ENCODE peak calls at places on chromosomes 3 and 15, in seven cellular contexts. H is Peyer's patch; C is kidney; N is IMR-90; L is hepatocyte; E is CD8-positive, alpha-beta memory T cell; G is breast epithelium. U is an unnamed sample. For H3K9me3, the result is how much of the 10 kb centered on the place peaks cover.

GRCh38 chr15:74390552-74391288 is 23.3 kb upstream of the CYP11A1 start:
- DNase-seq in H (no peak), C (no peak), N (no peak), L (no peak), E (no peak), G (no peak), U (no peak)

GRCh38 chr3:124352143-124352528 is 360.2 kb upstream of the ROPN1 start:
- DNase-seq in H (no peak), C (no peak), N (no peak), L (no peak), E (no peak), G (no peak), U (no peak)

GRCh38 chr3:42495393-42495792 is 7.0 kb upstream of the VIPR1 start:
- DNase-seq in H (peak), C (no peak), N (no peak), L (no peak), E (no peak), G (no peak), U (no peak)

GRCh38 chr3:128433630-128434185 is 33.0 kb downstream of the DNAJB8 start:
- DNase-seq in H (no peak), C (no peak), N (no peak), L (no peak), E (no peak), G (no peak), U (no peak)

GRCh38 chr3:32448686-32449474 is 53.8 kb downstream of the CMTM6 start:
- DNase-seq in H (peak), C (no peak), N (no peak), L (no peak), E (no peak), G (no peak), U (no peak)

GRCh38 chr15:44713006-44713966 is 2.0 kb downstream of the B2M start:
- DNase-seq in H (no peak), C (no peak), N (peak), L (no peak), E (no peak), G (no peak), U (no peak)

GRCh38 chr3:29335438-29335837 is 54.6 kb downstream of the RBMS3 start:
- DNase-seq in H (peak), C (peak), N (peak), L (peak), E (no peak), G (peak), U (peak)

GRCh38 chr3:116018651-116019050 is 395.3 kb downstream of the GAP43 start:
- DNase-seq in H (no peak), C (no peak), N (peak), L (no peak), E (no peak), G (no peak), U (no peak)

GRCh38 chr15:84023636-84024035 is 211.9 kb upstream of the GOLGA6L4 start:
- DNase-seq in H (no peak), C (no peak), N (peak), L (peak), E (no peak), G (no peak), U (no peak)

GRCh38 chr3:196141866-196142673 is 60.2 kb upstream of the TFRC start:
- DNase-seq in H (no peak), C (peak), N (no peak), L (no peak), E (no peak), G (peak), U (no peak)

GRCh38 chr3:46877671-46878125 is at the start of gene PTH1R:
- DNase-seq in H (no peak), C (no peak), N (no peak), L (peak), E (no peak), G (no peak), U (no peak)

GRCh38 chr3:43153189-43154083 is 47.6 kb upstream of the POMGNT2 start:
- DNase-seq in H (peak), C (peak), N (peak), L (peak), E (no peak), G (no peak), U (peak)

GRCh38 chr3:133988631-133989161 is 41.0 kb downstream of the SLCO2A1 start:
- DNase-seq in H (no peak), C (no peak), N (no peak), L (peak), E (no peak), G (no peak), U (no peak)

GRCh38 chr3:96813134-96813819 is 1.1 kb upstream of the EPHA6 start:
- DNase-seq in H (peak), C (peak), N (peak), L (peak), E (peak), G (peak), U (peak)

GRCh38 chr15:100902436-100903190 is 16.5 kb upstream of the LRRK1 start:
- DNase-seq in H (peak), C (peak), N (peak), L (peak), E (no peak), G (peak), U (peak)

GRCh38 chr3:78969483-78969882 is 798.3 kb downstream of the ROBO1 start:
- DNase-seq in H (no peak), C (no peak), N (peak), L (no peak), E (no peak), G (no peak), U (peak)

GRCh38 chr3:107699682-107700081 is 176.9 kb downstream of the BBX start:
- DNase-seq in H (no peak), C (no peak), N (peak), L (no peak), E (no peak), G (no peak), U (no peak)

GRCh38 chr3:64221564-64222257 is 3.6 kb downstream of the PRICKLE2 start:
- DNase-seq in H (no peak), C (no peak), N (no peak), L (no peak), E (no peak), G (no peak), U (no peak)

GRCh38 chr3:111325160-111325707 is 216.8 kb upstream of the CD96 start:
- DNase-seq in H (no peak), C (no peak), N (peak), L (no peak), E (no peak), G (no peak), U (no peak)

GRCh38 chr15:92846716-92847115 is 53.4 kb upstream of the CHD2 start:
- DNase-seq in H (no peak), C (no peak), N (peak), L (no peak), E (no peak), G (no peak), U (no peak)

GRCh38 chr15:35929740-35930444 is 383.9 kb upstream of the DPH6 start:
- DNase-seq in H (no peak), C (no peak), N (no peak), L (no peak), E (no peak), G (no peak), U (no peak)

GRCh38 chr3:114270019-114270418 is 23.8 kb upstream of the TIGIT start:
- DNase-seq in H (no peak), C (no peak), N (no peak), L (no peak), E (no peak), G (no peak), U (no peak)

GRCh38 chr3:48682786-48683185 is 2.9 kb downstream of the NCKIPSD start:
- DNase-seq in H (no peak), C (no peak), N (no peak), L (no peak), E (no peak), G (no peak), U (no peak)

GRCh38 chr3:112437146-112438022 is 61.9 kb downstream of the BTLA start:
- DNase-seq in H (no peak), C (peak), N (peak), L (no peak), E (no peak), G (no peak), U (no peak)

GRCh38 chr3:196989721-196990262 is 21.2 kb upstream of the PIGZ start:
- DNase-seq in H (peak), C (no peak), N (no peak), L (no peak), E (no peak), G (no peak), U (no peak)

GRCh38 chr3:149120051-149120972 is 9.1 kb upstream of the HPS3 start:
- DNase-seq in H (no peak), C (no peak), N (peak), L (peak), E (peak), G (no peak), U (no peak)

DNA sequence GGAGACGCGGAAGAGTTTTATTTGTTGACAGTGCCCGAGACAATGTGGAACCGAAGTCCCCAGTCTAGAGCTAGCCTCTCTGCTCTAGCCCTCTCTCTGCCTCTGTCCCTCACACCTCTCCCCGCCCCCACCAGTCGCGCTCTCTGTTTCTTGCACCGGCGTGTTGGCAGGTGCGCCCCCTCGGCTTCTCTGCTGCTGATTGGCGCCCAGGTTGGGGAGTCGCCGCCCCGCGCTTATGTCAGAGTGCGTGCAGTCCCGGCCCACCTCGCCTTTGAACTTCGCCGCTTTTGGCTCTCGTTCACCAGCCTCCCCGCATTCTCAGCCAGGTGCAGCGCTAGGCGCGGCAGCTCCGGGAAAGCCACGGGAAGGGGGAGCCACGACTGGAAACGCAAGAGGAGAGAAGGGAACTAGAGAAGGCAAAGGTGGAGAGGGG is at the start of gene SOX14:
- DNase-seq in H (no peak), C (peak), N (no peak), L (peak), E (no peak), G (peak), U (no peak)
- H3K9me3 ChIP-seq in H (under half), C (under half), N (under half), L (under half), E (under half), G (under half), U (under half)

GRCh38 chr3:26346497-26346896 is 276.1 kb upstream of the LRRC3B start:
- DNase-seq in H (no peak), C (no peak), N (no peak), L (no peak), E (no peak), G (no peak), U (no peak)
- H3K9me3 ChIP-seq in H (under half), C (under half), N (under half), L (under half), E (under half), G (under half), U (under half)

GRCh38 chr15:25188551-25189101 is 233.8 kb downstream of the SNRPN start:
- DNase-seq in H (no peak), C (peak), N (no peak), L (no peak), E (no peak), G (no peak), U (peak)

GRCh38 chr15:25186906-25187645 is 232.3 kb downstream of the SNRPN start:
- DNase-seq in H (no peak), C (peak), N (no peak), L (no peak), E (no peak), G (no peak), U (peak)

GRCh38 chr15:25188051-25188450 is 233.3 kb downstream of the SNRPN start:
- DNase-seq in H (no peak), C (peak), N (no peak), L (no peak), E (no peak), G (no peak), U (no peak)

GRCh38 chr15:25192651-25193050 is 237.9 kb downstream of the SNRPN start:
- DNase-seq in H (no peak), C (no peak), N (no peak), L (no peak), E (no peak), G (no peak), U (no peak)

DNA sequence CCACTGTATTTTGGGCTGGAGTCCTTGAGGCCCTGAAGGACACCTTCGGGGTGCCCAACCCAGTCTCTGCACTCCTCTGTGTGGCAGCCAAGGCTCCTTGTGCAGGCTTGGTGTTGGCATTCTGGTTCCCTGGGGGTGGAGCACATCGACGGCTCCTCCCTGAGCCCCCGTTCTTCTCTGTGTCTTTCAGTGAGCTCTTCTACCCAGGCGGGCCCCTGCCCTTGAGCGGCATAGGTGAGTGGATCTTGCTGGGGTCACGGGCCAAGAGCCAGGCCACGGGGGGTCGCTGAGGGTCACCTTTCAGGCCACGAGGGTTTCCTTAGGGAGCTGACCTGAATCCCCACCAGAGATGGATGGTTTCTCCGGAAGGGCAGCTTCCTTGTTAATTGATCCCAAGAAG is 234.8 kb downstream of the SNRPN start:
- DNase-seq in H (no peak), C (peak), N (no peak), L (no peak), E (no peak), G (no peak), U (no peak)
- H3K9me3 ChIP-seq in H (under half), C (under half), N (half or more), L (under half), E (under half), G (half or more), U (under half)

DNA sequence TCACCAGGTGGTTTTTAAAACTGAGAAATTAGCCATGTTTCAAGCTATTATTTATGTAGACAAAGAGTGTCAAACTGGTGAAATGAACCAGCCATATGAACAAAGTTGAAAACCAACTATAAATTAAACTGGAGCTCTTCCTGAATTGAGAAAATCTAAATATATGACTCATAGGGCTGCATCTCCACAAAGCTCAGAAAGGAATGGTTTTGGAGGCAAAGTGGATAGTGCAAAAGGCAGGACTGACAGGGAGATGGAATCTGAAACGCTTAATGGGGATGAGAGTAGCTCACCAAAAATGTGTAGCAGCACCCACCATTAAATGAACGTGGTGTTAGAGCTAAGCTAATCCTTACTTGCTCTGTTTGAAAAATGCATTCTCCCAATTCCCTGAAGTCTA is 1066.0 kb downstream of the AGBL1 start:
- DNase-seq in H (no peak), C (no peak), N (no peak), L (no peak), E (no peak), G (no peak), U (no peak)
- H3K9me3 ChIP-seq in H (under half), C (under half), N (under half), L (under half), E (under half), G (under half), U (under half)

DNA sequence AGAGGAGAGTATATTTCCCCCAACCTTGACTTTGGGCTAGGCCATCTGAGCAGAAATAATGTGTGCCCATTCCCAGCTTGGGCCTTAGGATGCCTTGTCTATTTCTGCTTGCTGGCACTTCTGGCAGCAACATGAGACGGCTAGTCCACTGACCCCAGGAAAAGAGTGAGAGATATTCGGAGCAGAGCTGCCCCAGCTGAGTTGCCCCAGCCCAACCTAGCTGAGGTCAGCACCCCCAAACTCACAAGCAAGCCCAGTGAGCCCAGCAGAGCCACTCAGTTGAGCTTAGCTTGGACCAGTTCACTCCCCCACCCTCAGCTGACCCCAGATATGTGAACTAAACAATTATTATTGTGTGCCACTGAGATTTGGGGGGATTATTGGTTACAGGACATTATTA is 20.2 kb downstream of the ITGA11 start:
- DNase-seq in H (no peak), C (peak), N (no peak), L (no peak), E (no peak), G (no peak), U (no peak)
- H3K9me3 ChIP-seq in H (under half), C (under half), N (under half), L (under half), E (under half), G (under half), U (under half)

DNA sequence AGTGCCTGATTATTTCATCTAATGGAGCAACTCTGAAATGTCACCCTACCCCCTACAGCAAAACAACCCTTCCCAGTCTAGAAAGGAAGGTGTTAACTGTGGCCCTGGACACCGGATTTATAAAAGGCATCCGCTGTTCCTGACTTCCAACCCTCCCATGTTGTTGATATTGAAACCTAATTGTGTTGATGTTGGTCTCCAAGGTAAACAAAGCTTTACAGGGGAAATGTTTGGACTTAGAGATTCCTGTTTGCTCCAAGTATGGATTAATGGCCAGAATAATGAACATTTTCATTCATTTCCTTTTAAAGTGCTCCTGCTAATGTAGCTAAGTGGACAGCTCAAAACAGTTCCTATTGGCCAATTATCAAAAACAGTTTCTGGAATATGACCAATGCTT is 19.4 kb upstream of the LMCD1 start:
- DNase-seq in H (no peak), C (no peak), N (no peak), L (no peak), E (no peak), G (no peak), U (no peak)
- H3K9me3 ChIP-seq in H (under half), C (under half), N (under half), L (under half), E (under half), G (under half), U (under half)

DNA sequence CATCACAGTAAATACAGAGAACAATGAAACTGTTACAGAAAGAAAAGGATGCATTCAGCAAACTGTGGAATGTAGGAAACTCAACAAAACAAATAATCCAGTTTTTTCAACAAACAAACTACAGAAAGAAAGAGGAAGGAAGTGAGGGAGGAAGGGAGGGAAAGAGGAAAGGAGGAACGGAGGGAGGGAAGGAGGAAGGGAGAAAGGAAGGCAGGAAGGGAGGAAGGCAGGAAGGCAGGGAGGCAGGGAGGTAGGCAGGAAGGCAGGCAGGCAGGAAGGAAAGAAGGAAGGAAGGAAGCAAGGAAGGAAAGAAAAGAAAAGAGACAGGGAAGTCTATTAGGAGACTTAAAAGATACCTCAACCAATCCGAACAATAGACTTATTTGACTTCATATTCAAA is 135.7 kb downstream of the EFHB start:
- DNase-seq in H (no peak), C (no peak), N (no peak), L (no peak), E (no peak), G (no peak), U (no peak)
- H3K9me3 ChIP-seq in H (under half), C (under half), N (under half), L (under half), E (under half), G (under half), U (under half)

U was measured in right cardiac atrium.